ENCODE peak calls at places on chromosomes 4 and X, in six cellular contexts. One of them, this sample, is unnamed.
A peak's percentile ranks its signal among the peaks of the same experiment; 100 is the strongest.

GRCh38 chrX:66045894-66046293 is 6.0 kb upstream of the VSIG4 start:
- DNase-seq in choroid plexus epithelial cell: no peak
- DNase-seq in left ventricle myocardium inferior: no peak
- DNase-seq in fibroblast of lung: no peak
- DNase-seq in PC-3: no peak
- DNase-seq in skeletal muscle cell: no peak
- DNase-seq in this sample: no peak

GRCh38 chr4:84852081-84852480 is 114.4 kb downstream of the WDFY3 start:
- DNase-seq in skeletal muscle cell: peak; percentile 23
- DNase-seq in left ventricle myocardium inferior: no peak
- DNase-seq in choroid plexus epithelial cell: peak; percentile 16
- DNase-seq in fibroblast of lung: peak; percentile 51
- DNase-seq in PC-3: peak; percentile 52
- DNase-seq in this sample: no peak

GRCh38 chrX:30262763-30263162 is 15.8 kb downstream of the MAGEB1 start:
- DNase-seq in choroid plexus epithelial cell: no peak
- DNase-seq in PC-3: no peak
- DNase-seq in left ventricle myocardium inferior: no peak
- DNase-seq in skeletal muscle cell: no peak
- DNase-seq in fibroblast of lung: no peak
- DNase-seq in this sample: no peak

GRCh38 chrX:9587551-9588096 is 122.8 kb downstream of the TBL1X start:
- DNase-seq in fibroblast of lung: no peak
- DNase-seq in choroid plexus epithelial cell: peak; percentile 24
- DNase-seq in left ventricle myocardium inferior: no peak
- DNase-seq in PC-3: no peak
- DNase-seq in skeletal muscle cell: no peak
- DNase-seq in this sample: no peak

GRCh38 chr4:41420576-41420975 is 117.4 kb upstream of the LIMCH1 start:
- DNase-seq in skeletal muscle cell: no peak
- DNase-seq in left ventricle myocardium inferior: no peak
- DNase-seq in PC-3: no peak
- DNase-seq in choroid plexus epithelial cell: no peak
- DNase-seq in fibroblast of lung: no peak
- DNase-seq in this sample: no peak

GRCh38 chr4:128516568-128516967 is 229.0 kb upstream of the PGRMC2 start:
- DNase-seq in fibroblast of lung: peak; percentile 95
- DNase-seq in skeletal muscle cell: peak; percentile 54
- DNase-seq in PC-3: no peak
- DNase-seq in choroid plexus epithelial cell: peak; percentile 26
- DNase-seq in left ventricle myocardium inferior: no peak
- DNase-seq in this sample: no peak

GRCh38 chrX:13473666-13474516 is 95.5 kb upstream of the EGFL6 start:
- DNase-seq in fibroblast of lung: peak; percentile 50
- DNase-seq in skeletal muscle cell: no peak
- DNase-seq in PC-3: no peak
- DNase-seq in left ventricle myocardium inferior: no peak
- DNase-seq in choroid plexus epithelial cell: peak; percentile 63
- DNase-seq in this sample: no peak

GRCh38 chr4:145098675-145099037 is 545 bp downstream of the ABCE1 start:
- DNase-seq in choroid plexus epithelial cell: peak; percentile 66
- DNase-seq in PC-3: peak; percentile 62
- DNase-seq in skeletal muscle cell: peak; percentile 27
- DNase-seq in fibroblast of lung: peak; percentile 63
- DNase-seq in left ventricle myocardium inferior: no peak
- DNase-seq in this sample: no peak

GRCh38 chr4:166088576-166088975 is 215.5 kb downstream of the TLL1 start:
- DNase-seq in choroid plexus epithelial cell: no peak
- DNase-seq in skeletal muscle cell: no peak
- DNase-seq in PC-3: no peak
- DNase-seq in fibroblast of lung: no peak
- DNase-seq in left ventricle myocardium inferior: no peak
- DNase-seq in this sample: no peak

GRCh38 chr4:85522836-85523235 is 47.9 kb downstream of the ARHGAP24 start:
- DNase-seq in fibroblast of lung: no peak
- DNase-seq in PC-3: no peak
- DNase-seq in left ventricle myocardium inferior: no peak
- DNase-seq in choroid plexus epithelial cell: peak; percentile 2
- DNase-seq in skeletal muscle cell: peak; percentile 45
- DNase-seq in this sample: no peak

GRCh38 chrX:10173331-10173900 is 16.6 kb downstream of the CLCN4 start:
- DNase-seq in skeletal muscle cell: peak; percentile 88
- DNase-seq in fibroblast of lung: peak; percentile 50
- DNase-seq in PC-3: no peak
- DNase-seq in choroid plexus epithelial cell: peak; percentile 97
- DNase-seq in left ventricle myocardium inferior: no peak
- DNase-seq in this sample: no peak

GRCh38 chr4:83852085-83852451 is 316.2 kb downstream of the GPAT3 start:
- DNase-seq in PC-3: peak; percentile 65
- DNase-seq in choroid plexus epithelial cell: peak; percentile 61
- DNase-seq in left ventricle myocardium inferior: no peak
- DNase-seq in fibroblast of lung: peak; percentile 29
- DNase-seq in skeletal muscle cell: peak; percentile 41
- DNase-seq in this sample: no peak

GRCh38 chr4:73068496-73069337 is 799 bp downstream of the COX18 start:
- DNase-seq in PC-3: peak; percentile 43
- DNase-seq in choroid plexus epithelial cell: peak; percentile 46
- DNase-seq in skeletal muscle cell: no peak
- DNase-seq in left ventricle myocardium inferior: no peak
- DNase-seq in fibroblast of lung: peak; percentile 49
- DNase-seq in this sample: peak; percentile 60

GRCh38 chr4:38857354-38858096 is 908 bp upstream of the TLR6 start:
- DNase-seq in left ventricle myocardium inferior: peak; percentile 20
- DNase-seq in PC-3: peak; percentile 84
- DNase-seq in choroid plexus epithelial cell: peak; percentile 94
- DNase-seq in fibroblast of lung: peak; percentile 87
- DNase-seq in skeletal muscle cell: peak; percentile 85
- DNase-seq in this sample: no peak

GRCh38 chrX:38803286-38803608 is 2.0 kb downstream of the MID1IP1 start:
- DNase-seq in skeletal muscle cell: no peak
- DNase-seq in left ventricle myocardium inferior: no peak
- DNase-seq in fibroblast of lung: no peak
- DNase-seq in choroid plexus epithelial cell: no peak
- DNase-seq in PC-3: no peak
- DNase-seq in this sample: no peak

GRCh38 chrX:40108959-40109287 is 11.2 kb upstream of the BCOR start:
- DNase-seq in skeletal muscle cell: no peak
- DNase-seq in PC-3: peak; percentile 79
- DNase-seq in choroid plexus epithelial cell: peak; percentile 83
- DNase-seq in fibroblast of lung: peak; percentile 78
- DNase-seq in left ventricle myocardium inferior: peak; percentile 83
- DNase-seq in this sample: no peak
- H3K4me3 ChIP-seq in skeletal muscle cell: peak overlapping the region; percentile 46
- H3K4me3 ChIP-seq in PC-3: peak overlapping the region; percentile 76
- H3K4me3 ChIP-seq in choroid plexus epithelial cell: peak overlapping the region; percentile 46
- H3K4me3 ChIP-seq in fibroblast of lung: no peak overlapping the region
- H3K4me3 ChIP-seq in left ventricle myocardium inferior: peak overlapping the region; percentile 72
- H3K4me3 ChIP-seq in this sample: peak overlapping the region; percentile 50

GRCh38 chr4:113961322-113961698 is 18.1 kb downstream of the ARSJ start:
- DNase-seq in choroid plexus epithelial cell: peak; percentile 90
- DNase-seq in skeletal muscle cell: peak; percentile 50
- DNase-seq in left ventricle myocardium inferior: no peak
- DNase-seq in PC-3: peak; percentile 73
- DNase-seq in fibroblast of lung: peak; percentile 85
- DNase-seq in this sample: no peak

GRCh38 chr4:113962719-113963274 is 16.6 kb downstream of the ARSJ start:
- DNase-seq in choroid plexus epithelial cell: no peak
- DNase-seq in fibroblast of lung: no peak
- DNase-seq in PC-3: no peak
- DNase-seq in skeletal muscle cell: no peak
- DNase-seq in left ventricle myocardium inferior: no peak
- DNase-seq in this sample: no peak

GRCh38 chr4:113958766-113959540 is 20.5 kb downstream of the ARSJ start:
- DNase-seq in skeletal muscle cell: peak; percentile 91
- DNase-seq in left ventricle myocardium inferior: no peak
- DNase-seq in choroid plexus epithelial cell: peak; percentile 96
- DNase-seq in fibroblast of lung: peak; percentile 97
- DNase-seq in PC-3: peak; percentile 96
- DNase-seq in this sample: no peak

GRCh38 chr4:113957961-113958360 is 21.5 kb downstream of the ARSJ start:
- DNase-seq in skeletal muscle cell: no peak
- DNase-seq in left ventricle myocardium inferior: no peak
- DNase-seq in PC-3: no peak
- DNase-seq in fibroblast of lung: peak; percentile 88
- DNase-seq in choroid plexus epithelial cell: no peak
- DNase-seq in this sample: no peak

DNA sequence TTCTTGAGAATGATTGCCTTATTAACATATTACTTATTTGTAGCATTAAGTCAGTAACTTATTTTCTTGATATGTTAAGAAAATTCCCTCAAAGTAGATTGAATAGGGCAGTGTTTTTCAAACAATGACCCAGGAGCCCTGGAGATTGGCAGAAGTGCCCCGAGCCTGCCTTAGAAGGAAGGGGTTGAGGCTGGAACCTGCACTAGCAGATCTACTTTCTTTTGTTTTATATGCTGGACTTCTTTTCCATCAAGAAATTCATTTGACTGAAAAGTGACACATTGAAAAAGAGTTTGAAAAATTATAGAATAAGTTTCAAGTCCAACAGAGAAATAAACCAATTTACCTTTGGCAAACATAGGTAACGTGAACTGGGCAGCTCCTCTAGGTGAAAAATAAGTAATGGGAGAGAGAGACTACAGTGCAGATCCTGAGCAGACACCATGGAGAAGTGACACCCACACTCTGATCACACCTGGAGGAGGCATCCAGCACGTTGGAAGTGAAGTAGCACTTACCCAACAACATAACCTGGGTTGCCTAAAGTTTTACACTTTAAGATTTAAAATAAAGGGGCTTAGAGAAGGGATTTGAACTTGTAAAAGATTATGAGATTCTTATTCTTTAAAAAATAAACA is 18.6 kb downstream of the ARSJ start:
- DNase-seq in skeletal muscle cell: no peak
- DNase-seq in left ventricle myocardium inferior: no peak
- DNase-seq in fibroblast of lung: no peak
- DNase-seq in PC-3: no peak
- DNase-seq in choroid plexus epithelial cell: no peak
- DNase-seq in this sample: no peak
- H3K4me3 ChIP-seq in skeletal muscle cell: no peak overlapping the region
- H3K4me3 ChIP-seq in left ventricle myocardium inferior: no peak overlapping the region
- H3K4me3 ChIP-seq in fibroblast of lung: peak overlapping the region; percentile 4
- H3K4me3 ChIP-seq in PC-3: peak overlapping the region; percentile 52
- H3K4me3 ChIP-seq in choroid plexus epithelial cell: no peak overlapping the region
- H3K4me3 ChIP-seq in this sample: no peak overlapping the region

DNA sequence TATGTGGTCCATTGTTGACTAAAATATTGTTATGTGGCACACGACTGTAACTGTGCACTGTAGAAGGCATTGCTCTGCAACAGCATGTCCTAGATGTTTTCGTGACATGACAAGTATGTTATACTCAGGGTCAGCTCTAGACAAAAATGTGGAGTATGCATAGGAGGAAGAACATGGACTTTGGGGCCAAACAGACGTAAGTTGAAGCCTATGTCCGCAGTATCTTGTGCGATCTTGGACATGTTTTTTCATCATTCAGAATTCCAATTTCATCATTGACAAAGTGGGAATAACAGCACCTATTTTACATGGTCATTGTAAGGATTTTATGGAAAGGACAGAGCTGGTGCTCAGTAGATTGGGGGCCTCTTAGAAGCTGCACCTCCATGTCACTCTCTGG is 27.7 kb upstream of the PROM1 start:
- DNase-seq in left ventricle myocardium inferior: no peak
- DNase-seq in skeletal muscle cell: no peak
- DNase-seq in fibroblast of lung: no peak
- DNase-seq in PC-3: no peak
- DNase-seq in choroid plexus epithelial cell: no peak
- DNase-seq in this sample: no peak
- H3K4me3 ChIP-seq in left ventricle myocardium inferior: no peak overlapping the region
- H3K4me3 ChIP-seq in skeletal muscle cell: no peak overlapping the region
- H3K4me3 ChIP-seq in fibroblast of lung: no peak overlapping the region
- H3K4me3 ChIP-seq in PC-3: no peak overlapping the region
- H3K4me3 ChIP-seq in choroid plexus epithelial cell: no peak overlapping the region
- H3K4me3 ChIP-seq in this sample: no peak overlapping the region

DNA sequence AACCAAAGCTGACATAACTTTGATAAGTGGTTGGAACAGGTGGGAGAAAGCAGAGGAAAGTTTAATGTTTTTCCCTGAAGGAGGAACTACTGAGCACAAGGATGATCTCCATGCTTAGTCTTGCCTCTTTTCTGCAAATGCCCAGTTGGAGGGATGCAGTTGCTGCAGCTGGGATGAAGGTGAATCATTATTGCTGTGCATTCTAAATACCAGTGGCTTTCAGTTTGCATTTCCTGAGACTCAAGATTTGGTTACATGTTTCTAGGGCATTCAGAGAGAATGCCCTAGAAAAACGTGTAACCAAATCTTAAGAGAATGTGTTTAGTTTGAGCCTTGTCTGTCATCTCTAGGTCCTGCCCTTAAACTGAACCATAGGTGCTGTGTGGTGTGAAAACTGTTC is 42.2 kb downstream of the METTL14 start:
- DNase-seq in left ventricle myocardium inferior: no peak
- DNase-seq in choroid plexus epithelial cell: no peak
- DNase-seq in fibroblast of lung: no peak
- DNase-seq in skeletal muscle cell: no peak
- DNase-seq in PC-3: no peak
- DNase-seq in this sample: no peak
- H3K4me3 ChIP-seq in left ventricle myocardium inferior: no peak overlapping the region
- H3K4me3 ChIP-seq in choroid plexus epithelial cell: no peak overlapping the region
- H3K4me3 ChIP-seq in fibroblast of lung: no peak overlapping the region
- H3K4me3 ChIP-seq in skeletal muscle cell: no peak overlapping the region
- H3K4me3 ChIP-seq in PC-3: no peak overlapping the region
- H3K4me3 ChIP-seq in this sample: no peak overlapping the region

DNA sequence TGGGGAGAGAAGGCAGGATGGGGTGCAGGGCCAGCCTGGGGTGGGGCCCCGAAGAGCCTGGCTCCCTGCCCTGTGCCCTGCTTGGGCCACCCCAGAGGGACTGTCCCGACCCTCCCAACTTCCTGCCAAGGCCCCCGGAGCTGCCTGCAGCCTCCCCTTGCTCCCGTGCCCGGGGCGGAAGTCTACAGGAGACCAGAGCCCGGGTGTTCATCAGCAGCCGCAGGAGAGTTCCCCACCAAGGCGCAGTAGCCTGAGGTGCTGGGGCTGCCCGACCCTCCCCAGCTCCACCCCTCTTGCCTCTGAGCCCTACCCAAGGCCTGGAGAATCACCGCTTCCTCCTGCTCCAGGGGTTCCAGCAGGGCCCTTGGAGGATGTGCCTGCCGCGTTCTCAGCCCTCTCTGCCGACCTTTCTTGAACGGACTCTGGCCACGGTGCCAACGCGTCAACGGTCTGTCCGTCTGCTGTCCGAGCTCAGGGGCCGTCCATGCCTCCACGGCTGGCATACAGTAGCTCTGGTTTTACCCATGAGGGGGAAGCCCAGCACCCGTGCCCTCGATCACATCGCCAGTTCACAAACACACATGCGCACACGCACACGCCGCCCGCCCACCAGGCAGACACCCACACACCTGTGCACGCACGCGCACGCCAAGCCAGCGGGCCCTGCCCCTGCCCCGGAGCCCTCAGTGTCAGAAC is 36.0 kb upstream of the SPON2 start:
- DNase-seq in PC-3: no peak
- DNase-seq in skeletal muscle cell: no peak
- DNase-seq in choroid plexus epithelial cell: peak; percentile 27
- DNase-seq in left ventricle myocardium inferior: peak; percentile 43
- DNase-seq in fibroblast of lung: no peak
- DNase-seq in this sample: no peak
- H3K4me3 ChIP-seq in PC-3: no peak overlapping the region
- H3K4me3 ChIP-seq in skeletal muscle cell: no peak overlapping the region
- H3K4me3 ChIP-seq in choroid plexus epithelial cell: no peak overlapping the region
- H3K4me3 ChIP-seq in left ventricle myocardium inferior: peak overlapping the region; percentile 33
- H3K4me3 ChIP-seq in fibroblast of lung: no peak overlapping the region
- H3K4me3 ChIP-seq in this sample: no peak overlapping the region

This sample was measured in Jurkat, Clone E6-1.